ENCODE peak calls at places on chromosomes 4 and X, in seven cellular contexts. J is IMR-90; V is HL-60; L is left ventricle myocardium inferior; N is naive thymus-derived CD4-positive, alpha-beta T cell; F is hepatocyte; U is CD8-positive, alpha-beta memory T cell. R is an unnamed sample.

GRCh38 chr4:186932631-186933150 is 209.0 kb upstream of the FAT1 start:
- DNase-seq in J (peak), V (no peak), L (no peak), N (no peak), F (no peak), U (no peak), R (no peak)

GRCh38 chr4:38503689-38504395 is 160.2 kb upstream of the KLF3 start:
- DNase-seq in J (no peak), V (no peak), L (no peak), N (no peak), F (no peak), U (no peak), R (no peak)

GRCh38 chrX:106726485-106727437 is at the start of gene RNF128:
- DNase-seq in J (peak), V (no peak), L (no peak), N (no peak), F (peak), U (no peak), R (no peak)

GRCh38 chr4:144820706-144821105 is 174.8 kb downstream of the HHIP start:
- DNase-seq in J (peak), V (no peak), L (no peak), N (no peak), F (no peak), U (no peak), R (no peak)

GRCh38 chrX:134803551-134804183 is 145.4 kb upstream of the PLAC1 start:
- DNase-seq in J (no peak), V (no peak), L (no peak), N (peak), F (no peak), U (peak), R (no peak)

GRCh38 chr4:155444695-155445094 is 67.9 kb upstream of the MAP9 start:
- DNase-seq in J (no peak), V (no peak), L (no peak), N (no peak), F (no peak), U (no peak), R (no peak)

GRCh38 chr4:120765271-120765985 is 157.1 kb downstream of the PRDM5 start:
- DNase-seq in J (no peak), V (no peak), L (no peak), N (no peak), F (no peak), U (no peak), R (no peak)

GRCh38 chr4:136281307-136281706 is 1251.0 kb downstream of the PCDH18 start:
- DNase-seq in J (no peak), V (no peak), L (no peak), N (no peak), F (no peak), U (no peak), R (no peak)

GRCh38 chrX:20372533-20372932 is 105.8 kb upstream of the RPS6KA3 start:
- DNase-seq in J (no peak), V (no peak), L (no peak), N (no peak), F (no peak), U (no peak), R (no peak)

GRCh38 chr4:26372076-26372475 is 51.3 kb downstream of the RBPJ start:
- DNase-seq in J (no peak), V (no peak), L (no peak), N (no peak), F (no peak), U (no peak), R (no peak)

GRCh38 chr4:19675172-19675811 is 576.4 kb upstream of the SLIT2 start:
- DNase-seq in J (peak), V (no peak), L (no peak), N (no peak), F (no peak), U (no peak), R (no peak)

GRCh38 chrX:47644557-47645091 is 5.7 kb downstream of the ELK1 start:
- DNase-seq in J (peak), V (no peak), L (no peak), N (no peak), F (peak), U (no peak), R (no peak)

DNA sequence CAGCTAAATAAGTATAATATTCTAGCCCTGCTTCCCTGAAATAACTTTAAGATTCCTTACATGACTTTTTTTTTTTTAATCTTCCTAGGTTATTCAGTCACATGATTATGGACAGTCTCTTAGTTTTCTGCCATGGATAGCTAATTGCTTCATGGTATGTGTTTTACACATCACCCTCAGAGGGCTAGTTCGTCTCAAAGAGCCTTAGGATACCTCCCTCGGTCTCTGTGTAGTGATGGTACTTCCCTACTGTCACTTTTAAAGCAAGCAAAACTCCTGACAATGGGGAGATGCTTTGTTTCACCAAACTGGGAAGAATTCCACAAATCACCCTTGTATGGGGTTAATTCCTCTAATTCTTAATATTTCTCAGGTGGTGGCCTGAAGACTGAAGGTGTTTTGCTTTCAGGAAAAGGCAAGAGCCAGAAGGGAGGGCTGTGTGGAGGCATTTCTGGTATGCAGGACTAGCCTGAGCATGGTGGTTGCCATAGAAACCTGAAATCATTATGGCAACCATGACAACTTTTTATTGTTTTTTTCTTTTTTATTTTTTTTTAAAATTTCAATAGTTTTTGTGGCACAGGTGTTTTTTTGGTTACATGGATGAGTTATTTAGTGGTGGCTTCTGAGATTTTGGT is 70.4 kb downstream of the BEX3 start:
- DNase-seq in J (peak), V (no peak), L (no peak), N (no peak), F (peak), U (no peak), R (no peak)
- H3K27ac ChIP-seq in J (no peak), V (no peak), L (no peak), N (no peak), F (peak), U (no peak), R (no peak)

GRCh38 chr4:68904786-68905185 is 46.8 kb downstream of the UGT2A3 start:
- DNase-seq in J (no peak), V (no peak), L (no peak), N (no peak), F (peak), U (no peak), R (no peak)
- H3K27ac ChIP-seq in J (no peak), V (no peak), L (no peak), N (no peak), F (peak), U (no peak), R (no peak)

GRCh38 chrX:39992300-39992699 is 105.5 kb downstream of the BCOR start:
- DNase-seq in J (no peak), V (no peak), L (no peak), N (no peak), F (no peak), U (no peak), R (no peak)
- H3K27ac ChIP-seq in J (no peak), V (no peak), L (no peak), N (no peak), F (no peak), U (no peak), R (no peak)

DNA sequence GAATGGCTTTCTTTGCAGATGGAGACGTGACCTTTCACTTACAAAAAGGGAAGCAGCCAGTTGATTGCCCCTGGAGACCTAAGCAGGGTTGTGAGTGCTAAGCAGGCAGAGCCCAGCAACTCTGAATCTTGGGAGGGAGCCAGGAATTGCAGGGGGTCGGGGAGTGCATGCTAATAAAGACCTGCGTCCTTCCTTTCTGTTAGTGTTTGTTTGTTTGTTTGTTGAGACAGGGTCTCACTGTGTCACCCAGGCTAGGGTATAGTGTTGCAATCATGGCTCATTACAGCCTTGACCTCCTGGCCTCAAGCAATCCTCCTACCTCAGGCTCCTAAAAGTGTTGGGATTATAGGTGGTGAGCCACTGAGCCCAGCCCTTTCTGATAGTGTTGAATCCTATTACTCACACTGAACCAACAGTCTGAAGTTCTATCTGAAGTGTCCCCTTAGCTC is 137.4 kb downstream of the CEP135 start:
- DNase-seq in J (no peak), V (no peak), L (no peak), N (no peak), F (peak), U (no peak), R (no peak)
- H3K27ac ChIP-seq in J (no peak), V (no peak), L (no peak), N (no peak), F (peak), U (no peak), R (no peak)

DNA sequence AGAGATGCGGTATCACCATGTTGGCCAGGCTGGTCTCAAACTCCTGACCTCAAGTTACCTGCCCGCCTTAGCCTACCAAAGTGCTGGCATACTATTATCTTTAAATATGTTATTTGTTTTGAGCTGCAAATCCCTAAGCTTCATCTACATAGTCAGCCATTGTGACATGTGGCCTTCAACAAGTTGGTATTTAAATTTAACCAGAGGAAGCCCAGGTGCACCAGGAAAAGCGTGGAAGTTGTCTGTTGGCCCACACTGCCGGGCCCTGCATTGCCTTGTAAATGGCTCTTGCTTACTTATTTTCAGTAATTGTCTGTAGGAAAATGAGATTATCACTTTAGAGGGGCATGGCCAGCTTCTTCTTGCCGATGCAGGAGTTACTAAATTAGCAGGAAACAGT is 6.0 kb downstream of the WWC2 start:
- DNase-seq in J (no peak), V (no peak), L (no peak), N (no peak), F (no peak), U (no peak), R (no peak)
- H3K27ac ChIP-seq in J (no peak), V (no peak), L (no peak), N (no peak), F (no peak), U (no peak), R (no peak)

DNA sequence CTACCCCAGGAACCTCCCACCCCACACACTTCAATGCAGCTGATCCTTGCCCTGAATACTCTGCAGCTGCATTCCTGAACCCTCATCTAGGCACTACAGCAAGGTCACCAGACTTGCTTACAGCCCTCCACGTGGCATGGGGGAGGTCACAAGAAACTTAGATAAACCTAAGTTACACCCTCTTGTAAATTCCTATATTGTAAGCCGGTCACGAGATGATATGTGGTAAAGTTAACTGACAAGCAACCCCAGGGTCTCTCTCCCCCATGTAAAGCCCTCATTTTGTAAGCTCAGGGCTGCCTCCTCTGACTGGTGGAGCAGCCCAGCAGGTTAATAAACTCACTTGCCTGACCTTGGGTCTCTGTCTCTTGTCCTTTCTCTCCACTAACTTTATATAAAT is 570.7 kb downstream of the PCDH7 start:
- DNase-seq in J (no peak), V (no peak), L (no peak), N (no peak), F (peak), U (no peak), R (no peak)
- H3K27ac ChIP-seq in J (no peak), V (no peak), L (no peak), N (no peak), F (peak), U (no peak), R (no peak)

GRCh38 chr4:112562254-112562653 is 46.3 kb upstream of the NEUROG2 start:
- DNase-seq in J (no peak), V (no peak), L (no peak), N (no peak), F (no peak), U (no peak), R (no peak)
- H3K27ac ChIP-seq in J (no peak), V (no peak), L (no peak), N (no peak), F (no peak), U (no peak), R (no peak)